ENCODE peak calls at places on chromosomes 13 and 19, in seven cellular contexts. X is dermis blood vessel endothelial cell; Y is IMR-90; W is activated naive CD8-positive, alpha-beta T cell treated with anti-CD3 and anti-CD28 coated beads, Interleukin-2, amount 50 U/mL, for 24 hours; H is activated CD4-positive, alpha-beta T cell treated with anti-CD3 and anti-CD28 coated beads, Interleukin-2, amount 50 U/mL, for 24 hours; Q is ACHN; E is fibroblast of mammary gland. J is an unnamed sample.

GRCh38 chr13:27276188-27276587 is 5.6 kb downstream of the RASL11A start:
- DNase-seq in X (no peak), Y (peak; percentile 58), W (no peak), H (no peak), Q (no peak), E (peak; percentile 83), J (no peak)

GRCh38 chr19:53112286-53112685 is 9.1 kb upstream of the ZNF160 start:
- DNase-seq in X (peak; percentile 14), Y (peak; percentile 59), W (no peak), H (no peak), Q (no peak), E (no peak), J (no peak)

GRCh38 chr19:408441-409005 is 424 bp downstream of the C2CD4C start:
- DNase-seq in X (no peak), Y (no peak), W (no peak), H (no peak), Q (no peak), E (no peak), J (no peak)

GRCh38 chr13:108227651-108228272 is 9.6 kb downstream of the ABHD13 start:
- DNase-seq in X (peak; percentile 71), Y (peak; percentile 52), W (peak; percentile 37), H (no peak), Q (peak; percentile 27), E (peak; percentile 54), J (no peak)

GRCh38 chr13:44936246-44936645 is 53.0 kb downstream of the NUFIP1 start:
- DNase-seq in X (no peak), Y (no peak), W (no peak), H (no peak), Q (peak; percentile 4), E (no peak), J (no peak)

GRCh38 chr19:5152767-5153532 is 184.0 kb downstream of the KDM4B start:
- DNase-seq in X (no peak), Y (no peak), W (no peak), H (no peak), Q (no peak), E (no peak), J (peak; percentile 22)

GRCh38 chr13:25715760-25716159 is 336.1 kb downstream of the SHISA2 start:
- DNase-seq in X (no peak), Y (no peak), W (no peak), H (no peak), Q (no peak), E (no peak), J (no peak)

GRCh38 chr13:30616927-30617314 is 799 bp upstream of the USPL1 start:
- DNase-seq in X (peak; percentile 94), Y (peak; percentile 89), W (no peak), H (no peak), Q (peak; percentile 84), E (peak; percentile 93), J (peak; percentile 21)

GRCh38 chr19:42153606-42154405 is 21.6 kb upstream of the POU2F2 start:
- DNase-seq in X (no peak), Y (no peak), W (no peak), H (no peak), Q (no peak), E (no peak), J (no peak)

GRCh38 chr19:38209671-38210457 is 14.2 kb downstream of the DPF1 start:
- DNase-seq in X (peak; percentile 59), Y (peak; percentile 37), W (no peak), H (no peak), Q (no peak), E (peak; percentile 44), J (no peak)

GRCh38 chr13:103388839-103389238 is 322.6 kb upstream of the SLC10A2 start:
- DNase-seq in X (no peak), Y (no peak), W (no peak), H (no peak), Q (no peak), E (no peak), J (no peak)

GRCh38 chr19:48393559-48394330 is at the start of gene GRIN2D:
- DNase-seq in X (peak; percentile 39), Y (peak; percentile 33), W (no peak), H (no peak), Q (peak; percentile 24), E (no peak), J (no peak)

GRCh38 chr19:33293255-33294057 is 8.9 kb downstream of the CEBPA start:
- DNase-seq in X (no peak), Y (peak; percentile 71), W (no peak), H (no peak), Q (no peak), E (peak; percentile 85), J (no peak)

GRCh38 chr13:99626461-99627082 is 125.3 kb downstream of the TM9SF2 start:
- DNase-seq in X (no peak), Y (peak; percentile 21), W (no peak), H (no peak), Q (peak; percentile 42), E (peak; percentile 63), J (no peak)

GRCh38 chr19:13917888-13918406 is 11.9 kb downstream of the CC2D1A start:
- DNase-seq in X (no peak), Y (no peak), W (no peak), H (no peak), Q (no peak), E (no peak), J (no peak)

GRCh38 chr19:19134687-19135158 is 3.6 kb downstream of the TMEM161A start:
- DNase-seq in X (no peak), Y (no peak), W (peak; percentile 50), H (no peak), Q (no peak), E (no peak), J (no peak)

GRCh38 chr19:52297601-52298358 is 811 bp downstream of the ZNF480 start:
- DNase-seq in X (peak; percentile 18), Y (peak; percentile 11), W (no peak), H (no peak), Q (no peak), E (peak; percentile 2), J (no peak)

GRCh38 chr19:41321600-41322270 is 11.8 kb downstream of the CCDC97 start:
- DNase-seq in X (peak; percentile 86), Y (peak; percentile 80), W (no peak), H (no peak), Q (peak; percentile 69), E (peak; percentile 74), J (no peak)

GRCh38 chr13:25683056-25683455 is 311.3 kb downstream of the ATP8A2 start:
- DNase-seq in X (no peak), Y (no peak), W (no peak), H (no peak), Q (no peak), E (no peak), J (no peak)

GRCh38 chr13:90103099-90103784 is 1244.2 kb upstream of the MIR17HG start:
- DNase-seq in X (no peak), Y (no peak), W (no peak), H (no peak), Q (no peak), E (no peak), J (no peak)

GRCh38 chr13:41065098-41065497 is 3.8 kb downstream of the WBP4 start:
- DNase-seq in X (peak; percentile 57), Y (peak; percentile 92), W (no peak), H (no peak), Q (peak; percentile 9), E (peak; percentile 82), J (no peak)

GRCh38 chr13:24443366-24443765 is 69.2 kb downstream of the PARP4 start:
- DNase-seq in X (no peak), Y (no peak), W (no peak), H (no peak), Q (no peak), E (no peak), J (no peak)

GRCh38 chr13:42279986-42280385 is 8.0 kb downstream of the AKAP11 start:
- DNase-seq in X (peak; percentile 63), Y (no peak), W (no peak), H (no peak), Q (no peak), E (no peak), J (no peak)

GRCh38 chr13:34464011-34464410 is 478.1 kb upstream of the NBEA start:
- DNase-seq in X (no peak), Y (no peak), W (no peak), H (no peak), Q (no peak), E (no peak), J (no peak)

GRCh38 chr13:35283856-35284255 is 192.6 kb downstream of the MAB21L1 start:
- DNase-seq in X (no peak), Y (no peak), W (no peak), H (no peak), Q (no peak), E (peak; percentile 63), J (no peak)

GRCh38 chr19:49987159-49987698 is 26.3 kb upstream of the SIGLEC11 start:
- DNase-seq in X (peak; percentile 96), Y (peak; percentile 90), W (peak; percentile 82), H (peak; percentile 46), Q (peak; percentile 96), E (peak; percentile 91), J (peak; percentile 52)

GRCh38 chr13:113726961-113727411 is 32.0 kb upstream of the TMEM255B start:
- DNase-seq in X (peak; percentile 41), Y (peak; percentile 31), W (no peak), H (no peak), Q (peak; percentile 54), E (peak; percentile 70), J (no peak)

GRCh38 chr13:78660130-78660857 is 1.3 kb upstream of the OBI1 start:
- DNase-seq in X (peak; percentile 20), Y (no peak), W (no peak), H (no peak), Q (no peak), E (peak; percentile 33), J (no peak)

GRCh38 chr13:27372896-27373295 is 51.5 kb upstream of the GTF3A start:
- DNase-seq in X (no peak), Y (peak; percentile 16), W (no peak), H (no peak), Q (no peak), E (no peak), J (no peak)

GRCh38 chr13:25679154-25679553 is 307.4 kb downstream of the ATP8A2 start:
- DNase-seq in X (no peak), Y (no peak), W (no peak), H (no peak), Q (no peak), E (no peak), J (no peak)

GRCh38 chr13:57820924-57821323 is 189.4 kb downstream of the PCDH17 start:
- DNase-seq in X (no peak), Y (no peak), W (no peak), H (no peak), Q (no peak), E (no peak), J (no peak)

GRCh38 chr19:13972368-13973155 is 20.3 kb downstream of the DCAF15 start:
- DNase-seq in X (no peak), Y (no peak), W (no peak), H (no peak), Q (no peak), E (no peak), J (no peak)

GRCh38 chr13:108154421-108154858 is 60.9 kb downstream of the LIG4 start:
- DNase-seq in X (no peak), Y (no peak), W (no peak), H (no peak), Q (peak; percentile 12), E (no peak), J (no peak)

GRCh38 chr19:641702-642101 is 2.0 kb downstream of the FGF22 start:
- DNase-seq in X (no peak), Y (no peak), W (no peak), H (no peak), Q (no peak), E (no peak), J (no peak)

GRCh38 chr13:75357576-75358295 is 124.2 kb downstream of the TBC1D4 start:
- DNase-seq in X (peak; percentile 87), Y (peak; percentile 68), W (peak; percentile 59), H (no peak), Q (peak; percentile 83), E (peak; percentile 77), J (peak; percentile 31)

GRCh38 chr13:94988654-94989053 is 276.3 kb upstream of the SOX21 start:
- DNase-seq in X (peak; percentile 9), Y (no peak), W (no peak), H (no peak), Q (no peak), E (no peak), J (no peak)

GRCh38 chr19:44587863-44588752 is 25.3 kb upstream of the IGSF23 start:
- DNase-seq in X (peak; percentile 73), Y (peak; percentile 96), W (peak; percentile 14), H (no peak), Q (peak; percentile 87), E (peak; percentile 85), J (no peak)

GRCh38 chr13:47858678-47859050 is 142.4 kb downstream of the SUCLA2 start:
- DNase-seq in X (peak; percentile 13), Y (peak; percentile 64), W (no peak), H (no peak), Q (no peak), E (peak; percentile 88), J (no peak)